ENCODE peak calls at places on chromosomes 12 and 14, in nine cellular contexts. K is spleen; C is right lobe of liver; Q is CD4-positive, alpha-beta T cell; D is adrenal gland; X is tibial artery; B is ovary; Y is RWPE2; J is GM23338. E is an unnamed sample.

GRCh38 chr14:93045965-93046695 is 69.6 kb downstream of the ITPK1 start:
- DNase-seq in K (peak), C (no peak), Q (no peak), D (no peak), X (no peak), B (no peak), Y (no peak), J (no peak), E (no peak)

GRCh38 chr12:49873361-49873934 is 30.3 kb downstream of the FAIM2 start:
- DNase-seq in K (peak), C (no peak), Q (no peak), D (no peak), X (no peak), B (no peak), Y (no peak), J (no peak), E (no peak)

GRCh38 chr12:55842681-55843429 is at the start of gene MMP19:
- DNase-seq in K (peak), C (no peak), Q (no peak), D (no peak), X (peak), B (no peak), Y (no peak), J (peak), E (peak)

GRCh38 chr14:90495357-90496276 is 98.8 kb downstream of the CALM1 start:
- DNase-seq in K (peak), C (peak), Q (peak), D (peak), X (peak), B (peak), Y (peak), J (peak), E (no peak)

GRCh38 chr12:101795786-101796185 is 35.0 kb downstream of the GNPTAB start:
- DNase-seq in K (no peak), C (no peak), Q (no peak), D (no peak), X (no peak), B (no peak), Y (no peak), J (peak), E (no peak)

GRCh38 chr14:94330432-94330831 is 7.3 kb upstream of the SERPINA6 start:
- DNase-seq in K (no peak), C (no peak), Q (no peak), D (no peak), X (no peak), B (no peak), Y (no peak), J (no peak), E (no peak)

GRCh38 chr12:120283318-120283717 is 8.4 kb downstream of the RNU4-2 start:
- DNase-seq in K (no peak), C (no peak), Q (no peak), D (no peak), X (no peak), B (no peak), Y (no peak), J (peak), E (no peak)

GRCh38 chr12:89138048-89138852 is 214.1 kb downstream of the DUSP6 start:
- DNase-seq in K (no peak), C (no peak), Q (no peak), D (no peak), X (no peak), B (no peak), Y (no peak), J (no peak), E (no peak)

GRCh38 chr12:45503887-45504286 is 225.6 kb upstream of the ARID2 start:
- DNase-seq in K (no peak), C (no peak), Q (no peak), D (no peak), X (no peak), B (no peak), Y (no peak), J (no peak), E (no peak)

GRCh38 chr12:11713202-11713601 is 63.7 kb downstream of the ETV6 start:
- DNase-seq in K (no peak), C (no peak), Q (no peak), D (no peak), X (no peak), B (no peak), Y (no peak), J (no peak), E (no peak)

GRCh38 chr12:11711675-11712327 is 62.3 kb downstream of the ETV6 start:
- DNase-seq in K (no peak), C (no peak), Q (no peak), D (no peak), X (no peak), B (no peak), Y (no peak), J (no peak), E (no peak)

GRCh38 chr12:11710431-11710830 is 61.0 kb downstream of the ETV6 start:
- DNase-seq in K (no peak), C (no peak), Q (no peak), D (no peak), X (no peak), B (no peak), Y (no peak), J (no peak), E (no peak)

GRCh38 chr12:11710906-11711305 is 61.4 kb downstream of the ETV6 start:
- DNase-seq in K (no peak), C (no peak), Q (no peak), D (no peak), X (no peak), B (no peak), Y (no peak), J (no peak), E (no peak)

DNA sequence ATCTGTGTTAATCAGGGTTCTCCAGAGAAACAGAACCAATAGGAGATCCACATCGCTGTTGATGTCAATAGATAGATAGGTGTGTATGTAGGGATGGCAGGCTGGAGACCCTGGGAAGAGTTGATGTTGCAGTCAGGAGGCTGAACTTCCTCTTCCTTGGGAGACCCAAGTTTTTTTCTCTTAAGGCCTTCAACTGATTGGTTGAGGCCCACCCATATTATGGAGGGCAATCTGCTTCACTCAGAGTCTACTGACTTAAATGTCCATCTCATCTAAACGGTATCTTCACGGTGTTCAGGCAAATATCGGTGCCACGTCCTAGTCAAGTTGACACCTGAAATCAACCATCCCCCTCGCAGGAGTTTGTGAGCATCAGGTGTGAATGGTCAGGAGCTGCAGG is 63.0 kb downstream of the ETV6 start:
- DNase-seq in K (no peak), C (no peak), Q (no peak), D (no peak), X (no peak), B (no peak), Y (no peak), J (no peak), E (no peak)
- H3K27ac ChIP-seq in K (no peak), C (no peak), Q (no peak), D (no peak), X (peak), B (no peak), Y (no peak), J (no peak), E (peak)

GRCh38 chr12:121673013-121673441 is 3.6 kb upstream of the MORN3 start:
- DNase-seq in K (no peak), C (no peak), Q (no peak), D (no peak), X (no peak), B (no peak), Y (no peak), J (peak), E (no peak)

GRCh38 chr12:121669525-121669908 is at the start of gene MORN3:
- DNase-seq in K (no peak), C (no peak), Q (no peak), D (no peak), X (no peak), B (no peak), Y (no peak), J (no peak), E (no peak)

GRCh38 chr12:121663610-121663929 is 5.9 kb downstream of the MORN3 start:
- DNase-seq in K (no peak), C (no peak), Q (no peak), D (no peak), X (no peak), B (no peak), Y (no peak), J (no peak), E (no peak)

GRCh38 chr12:121668750-121669524 is 517 bp downstream of the MORN3 start:
- DNase-seq in K (peak), C (no peak), Q (peak), D (peak), X (no peak), B (peak), Y (no peak), J (peak), E (no peak)
- H3K27ac ChIP-seq in K (no peak), C (no peak), Q (no peak), D (no peak), X (no peak), B (no peak), Y (no peak), J (peak), E (no peak)

DNA sequence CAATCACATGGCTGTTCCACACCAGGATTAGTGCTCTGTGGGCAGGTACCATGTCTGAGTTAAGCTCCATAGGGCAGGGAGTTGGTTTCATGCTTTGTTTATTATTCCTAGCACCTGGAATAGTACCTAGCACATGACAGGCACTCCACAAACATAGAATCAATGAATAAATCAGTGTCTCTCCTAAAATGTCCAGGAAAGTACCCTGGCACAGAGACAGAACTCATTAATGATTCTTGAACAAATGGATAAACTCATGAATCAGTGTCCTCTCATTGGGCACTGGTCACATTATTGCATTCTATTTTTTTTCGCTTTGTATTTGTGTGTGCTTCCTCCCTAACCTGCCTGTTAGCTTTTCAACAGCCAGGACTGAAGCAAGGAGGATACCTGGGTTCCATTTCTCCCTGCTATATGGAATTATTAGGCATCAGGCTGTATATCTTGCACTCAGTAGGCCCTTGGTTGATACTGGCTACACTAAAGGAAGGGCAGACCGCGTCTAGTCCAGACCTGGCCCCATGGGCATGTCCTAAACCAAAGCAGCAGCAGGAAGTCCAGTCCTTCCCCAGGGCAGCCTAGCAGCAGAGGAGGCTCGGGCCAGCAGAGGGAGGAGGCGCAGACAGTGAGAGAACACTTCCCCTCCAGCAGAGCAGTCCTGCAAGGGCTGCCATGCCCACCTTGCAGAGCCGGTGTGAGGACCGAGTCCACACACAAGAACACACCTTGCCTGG is 18.4 kb downstream of the HDAC7 start:
- DNase-seq in K (peak), C (no peak), Q (no peak), D (no peak), X (peak), B (no peak), Y (no peak), J (no peak), E (no peak)
- H3K27ac ChIP-seq in K (peak), C (peak), Q (no peak), D (peak), X (peak), B (no peak), Y (no peak), J (no peak), E (peak)

GRCh38 chr12:12327802-12328201 is 22.2 kb downstream of the MANSC1 start:
- DNase-seq in K (no peak), C (no peak), Q (no peak), D (no peak), X (no peak), B (no peak), Y (no peak), J (peak), E (peak)
- H3K27ac ChIP-seq in K (peak), C (peak), Q (no peak), D (no peak), X (no peak), B (no peak), Y (no peak), J (no peak), E (no peak)

DNA sequence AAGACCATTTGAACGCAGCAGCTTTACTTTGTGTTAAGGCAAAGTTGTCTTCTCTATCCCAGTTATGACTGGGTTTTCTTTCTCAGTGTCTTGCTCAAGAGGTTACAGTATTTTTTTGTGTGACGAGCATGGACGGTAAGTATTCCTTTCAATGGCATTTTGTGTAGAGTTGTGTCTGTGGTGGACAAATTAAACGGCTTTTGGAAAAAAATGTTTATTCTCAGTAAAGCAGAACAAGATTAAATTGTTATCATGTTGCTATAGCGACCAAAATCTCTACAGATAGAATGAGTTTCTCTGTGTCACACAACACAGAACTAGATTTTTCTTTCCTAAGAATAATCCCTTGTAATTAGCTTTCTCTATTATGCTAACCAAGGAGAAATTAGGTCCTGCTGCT is 417.1 kb downstream of the AEBP2 start:
- DNase-seq in K (no peak), C (no peak), Q (no peak), D (no peak), X (no peak), B (no peak), Y (no peak), J (no peak), E (no peak)
- H3K27ac ChIP-seq in K (no peak), C (no peak), Q (no peak), D (no peak), X (peak), B (no peak), Y (no peak), J (no peak), E (no peak)

GRCh38 chr12:6211421-6211869 is 11.2 kb downstream of the CD9 start:
- DNase-seq in K (no peak), C (no peak), Q (no peak), D (no peak), X (no peak), B (no peak), Y (no peak), J (no peak), E (no peak)
- H3K27ac ChIP-seq in K (no peak), C (no peak), Q (no peak), D (peak), X (peak), B (no peak), Y (peak), J (no peak), E (peak)

GRCh38 chr12:41026151-41026550 is 162.0 kb upstream of the PDZRN4 start:
- DNase-seq in K (no peak), C (no peak), Q (no peak), D (no peak), X (no peak), B (no peak), Y (no peak), J (no peak), E (no peak)
- H3K27ac ChIP-seq in K (no peak), C (no peak), Q (no peak), D (no peak), X (no peak), B (no peak), Y (no peak), J (no peak), E (no peak)

GRCh38 chr14:60277605-60278190 is 28.7 kb downstream of the PPM1A start:
- DNase-seq in K (no peak), C (no peak), Q (no peak), D (no peak), X (no peak), B (no peak), Y (no peak), J (no peak), E (no peak)
- H3K27ac ChIP-seq in K (no peak), C (no peak), Q (no peak), D (no peak), X (no peak), B (no peak), Y (no peak), J (peak), E (no peak)

E was measured in tibial nerve.